ENCODE peak calls at places on chromosomes 6 and 20, in six cellular contexts. P is nucleus accumbens, R is Caco-2, T is H9, C is stromal cell of bone marrow, I is AG09309. Y is an unnamed sample.

GRCh38 chr20:19265646-19266374 is 53.4 kb downstream of the SLC24A3 start:
- DNase-seq in R (peak; percentile 74), T (peak; percentile 87), P (no peak), C (no peak), I (no peak), Y (no peak)

GRCh38 chr6:104537872-104538271 is 321.8 kb downstream of the HACE1 start:
- DNase-seq in P (no peak), I (no peak), C (no peak), T (no peak), R (no peak), Y (no peak)

GRCh38 chr20:35344354-35344837 is 52.2 kb upstream of the FAM83C start:
- DNase-seq in C (no peak), P (no peak), R (no peak), T (no peak), I (peak; percentile 86), Y (no peak)

GRCh38 chr6:44049163-44049988 is 77.9 kb downstream of the MRPL14 start:
- DNase-seq in T (no peak), C (no peak), P (no peak), R (peak; percentile 21), I (no peak), Y (no peak)

GRCh38 chr20:57384486-57384885 is 6.7 kb upstream of the RBM38 start:
- DNase-seq in C (no peak), P (no peak), T (no peak), I (no peak), R (no peak), Y (no peak)

GRCh38 chr6:158754738-158755137 is 64.4 kb downstream of the EZR start:
- DNase-seq in C (no peak), I (no peak), R (no peak), P (no peak), T (no peak), Y (no peak)

GRCh38 chr20:3248167-3248992 is 9.4 kb upstream of the SLC4A11 start:
- DNase-seq in I (no peak), R (no peak), C (no peak), P (no peak), T (peak; percentile 73), Y (no peak)

GRCh38 chr6:8155259-8156012 is 53.1 kb upstream of the EEF1E1 start:
- DNase-seq in C (no peak), P (no peak), T (no peak), R (no peak), I (no peak), Y (no peak)

GRCh38 chr6:27605401-27606342 is 132.8 kb upstream of the ZNF184 start:
- DNase-seq in C (no peak), T (peak; percentile 91), P (no peak), I (no peak), R (peak; percentile 84), Y (no peak)

GRCh38 chr6:146948790-146949342 is 255.4 kb upstream of the STXBP5 start:
- DNase-seq in P (no peak), T (no peak), R (no peak), I (no peak), C (no peak), Y (no peak)

GRCh38 chr6:155194399-155194798 is 69.4 kb upstream of the CLDN20 start:
- DNase-seq in T (no peak), C (no peak), P (no peak), R (no peak), I (no peak), Y (no peak)

GRCh38 chr6:140134224-140134623 is 759.8 kb upstream of the CITED2 start:
- DNase-seq in P (no peak), T (no peak), R (no peak), I (no peak), C (no peak), Y (no peak)

GRCh38 chr6:67433124-67433523 is 1202.0 kb upstream of the ADGRB3 start:
- DNase-seq in T (no peak), P (no peak), R (no peak), C (no peak), I (no peak), Y (no peak)

GRCh38 chr20:25136643-25137559 is 55.0 kb upstream of the VSX1 start:
- DNase-seq in I (peak; percentile 79), P (peak; percentile 74), T (no peak), C (peak; percentile 93), R (no peak), Y (peak; percentile 82)

GRCh38 chr20:9884061-9884460 is 45.2 kb upstream of the PAK5 start:
- DNase-seq in C (no peak), P (no peak), R (no peak), T (no peak), I (no peak), Y (no peak)

GRCh38 chr6:163641706-163642105 is 227.2 kb downstream of the QKI start:
- DNase-seq in R (no peak), C (no peak), T (no peak), P (no peak), I (no peak), Y (no peak)

GRCh38 chr20:25053207-25054132 is 4.5 kb downstream of the ACSS1 start:
- DNase-seq in I (no peak), P (no peak), T (no peak), C (peak; percentile 35), R (peak; percentile 5), Y (no peak)

GRCh38 chr20:20492521-20493334 is 124.8 kb downstream of the INSM1 start:
- DNase-seq in P (no peak), R (no peak), T (no peak), C (no peak), I (no peak), Y (peak; percentile 93)

GRCh38 chr6:119296036-119297035 is 53.2 kb downstream of the MAN1A1 start:
- DNase-seq in T (no peak), P (no peak), C (no peak), I (no peak), R (no peak), Y (no peak)

GRCh38 chr20:61924211-61924857 is 141.3 kb downstream of the TAF4 start:
- DNase-seq in C (no peak), R (no peak), P (no peak), I (no peak), T (no peak), Y (no peak)

GRCh38 chr6:163436843-163437242 is 22.3 kb downstream of the QKI start:
- DNase-seq in T (no peak), C (no peak), R (no peak), I (no peak), P (no peak), Y (no peak)

GRCh38 chr20:4728121-4728520 is 6.4 kb downstream of the PRND start:
- DNase-seq in T (no peak), C (no peak), R (no peak), P (no peak), I (no peak), Y (no peak)

GRCh38 chr6:28340310-28340709 is 4.4 kb upstream of the ZSCAN31 start:
- DNase-seq in R (no peak), T (no peak), C (no peak), I (no peak), P (no peak), Y (no peak)

GRCh38 chr20:20440473-20440872 is 72.6 kb downstream of the INSM1 start:
- DNase-seq in I (no peak), R (no peak), T (no peak), C (no peak), P (no peak), Y (no peak)

GRCh38 chr6:119326291-119327005 is 23.1 kb downstream of the MAN1A1 start:
- DNase-seq in C (no peak), T (no peak), P (no peak), I (no peak), R (no peak), Y (no peak)

GRCh38 chr6:108689279-108690161 is 128.8 kb downstream of the FOXO3 start:
- DNase-seq in R (peak; percentile 64), C (peak; percentile 48), P (no peak), T (no peak), I (peak; percentile 71), Y (peak; percentile 58)

GRCh38 chr6:110053395-110054240 is 75.5 kb downstream of the GPR6 start:
- DNase-seq in C (peak; percentile 55), R (no peak), I (peak; percentile 29), P (no peak), T (no peak), Y (peak; percentile 60)

GRCh38 chr6:84280030-84280429 is 52.6 kb upstream of the CEP162 start:
- DNase-seq in T (no peak), C (no peak), P (no peak), I (peak; percentile 20), R (no peak), Y (no peak)

GRCh38 chr20:44065401-44066340 is 121.3 kb downstream of the JPH2 start:
- DNase-seq in T (no peak), I (no peak), R (peak; percentile 39), C (no peak), P (no peak), Y (no peak)

GRCh38 chr20:63622732-63623131 is 4.2 kb downstream of the GMEB2 start:
- DNase-seq in T (no peak), C (no peak), R (no peak), I (no peak), P (no peak), Y (no peak)

GRCh38 chr6:139547082-139547776 is 172.8 kb upstream of the CITED2 start:
- DNase-seq in T (no peak), C (no peak), R (no peak), I (no peak), P (no peak), Y (peak; percentile 11)

GRCh38 chr20:46903256-46903655 is 8.6 kb downstream of the EYA2 start:
- DNase-seq in T (no peak), R (no peak), P (no peak), C (no peak), I (no peak), Y (no peak)

Y was measured in globus pallidus.